ENCODE peak calls at places on chromosome 17, in five cellular contexts. A is stomach; Y is hepatic stellate cell; R is activated CD4-positive, CD25-positive, alpha-beta regulatory T cell; P is fibroblast of the aortic adventitia. Z is an unnamed sample.
A peak's percentile ranks its signal among the peaks of the same experiment; 100 is the strongest.

GRCh38 chr17:32696426-32696825 is 180.5 kb downstream of the MYO1D start:
- DNase-seq in P (no peak), R (no peak), Y (no peak), A (no peak), Z (no peak)

GRCh38 chr17:36983618-36984017 is 34.9 kb downstream of the AATF start:
- DNase-seq in P (no peak), A (no peak), R (no peak), Y (no peak), Z (no peak)

GRCh38 chr17:7215136-7215638 is 4.4 kb downstream of the DLG4 start:
- DNase-seq in A (peak; percentile 91), P (no peak), Y (no peak), R (no peak), Z (no peak)

GRCh38 chr17:27807567-27808470 is 7.5 kb upstream of the NOS2 start:
- DNase-seq in Y (no peak), A (peak; percentile 49), R (no peak), P (no peak), Z (no peak)

GRCh38 chr17:64358261-64358788 is 32.3 kb downstream of the PECAM1 start:
- DNase-seq in A (no peak), R (no peak), Y (no peak), P (no peak), Z (no peak)

GRCh38 chr17:80262775-80263244 is 2.2 kb downstream of the RNF213 start:
- DNase-seq in A (no peak), R (no peak), Y (no peak), P (no peak), Z (no peak)

GRCh38 chr17:7894866-7895265 is 6.3 kb downstream of the CHD3 start:
- DNase-seq in R (no peak), A (no peak), P (no peak), Y (no peak), Z (no peak)

GRCh38 chr17:77526259-77526711 is 385.5 kb downstream of the SEC14L1 start:
- DNase-seq in R (no peak), A (no peak), P (no peak), Y (no peak), Z (no peak)

GRCh38 chr17:29042679-29043538 is at the start of gene PIPOX:
- DNase-seq in A (no peak), P (no peak), Y (peak; percentile 20), R (no peak), Z (peak; percentile 67)

GRCh38 chr17:36182176-36183000 is 6.0 kb upstream of the TBC1D3B start:
- DNase-seq in A (no peak), Y (no peak), P (no peak), R (no peak), Z (no peak)

GRCh38 chr17:81033535-81034167 is 1.3 kb upstream of the BAIAP2 start:
- DNase-seq in R (no peak), Y (no peak), A (no peak), P (no peak), Z (no peak)

GRCh38 chr17:57915980-57916757 is 39.0 kb downstream of the CUEDC1 start:
- DNase-seq in A (no peak), P (no peak), Y (no peak), R (no peak), Z (no peak)

GRCh38 chr17:56597495-56597990 is 4.0 kb downstream of the NOG start:
- DNase-seq in Y (no peak), A (no peak), P (no peak), R (no peak), Z (no peak)

GRCh38 chr17:61996916-61997605 is 68.0 kb downstream of the MED13 start:
- DNase-seq in R (no peak), A (no peak), P (peak; percentile 7), Y (no peak), Z (no peak)

GRCh38 chr17:17151055-17151454 is 55.1 kb downstream of the PLD6 start:
- DNase-seq in Y (peak; percentile 72), R (no peak), A (no peak), P (peak; percentile 78), Z (no peak)

GRCh38 chr17:17751996-17752821 is 71.0 kb downstream of the RAI1 start:
- DNase-seq in R (peak; percentile 97), A (peak; percentile 98), P (peak; percentile 88), Y (peak; percentile 99), Z (peak; percentile 92)

GRCh38 chr17:2266045-2266864 is 37.3 kb downstream of the SMG6 start:
- DNase-seq in P (no peak), Y (no peak), A (peak; percentile 36), R (peak; percentile 40), Z (no peak)

GRCh38 chr17:8856869-8857575 is 10.5 kb downstream of the PIK3R6 start:
- DNase-seq in P (peak; percentile 4), R (no peak), A (no peak), Y (no peak), Z (no peak)

GRCh38 chr17:63961355-63962207 is 11.1 kb downstream of the SCN4A start:
- DNase-seq in R (no peak), P (peak; percentile 63), Y (peak; percentile 62), A (peak; percentile 44), Z (no peak)

GRCh38 chr17:75125984-75126383 is 5.6 kb downstream of the NT5C start:
- DNase-seq in Y (no peak), A (no peak), R (no peak), P (no peak), Z (no peak)

GRCh38 chr17:41065829-41066624 is at the start of gene KRTAP2-4:
- DNase-seq in R (no peak), P (peak; percentile 87), A (no peak), Y (peak; percentile 78), Z (no peak)

GRCh38 chr17:20053343-20053964 is 44.3 kb downstream of the SPECC1 start:
- DNase-seq in Y (no peak), A (no peak), R (no peak), P (peak; percentile 7), Z (no peak)

GRCh38 chr17:37360632-37361031 is 15.2 kb upstream of the C17orf78 start:
- DNase-seq in R (no peak), P (peak; percentile 10), A (no peak), Y (no peak), Z (no peak)

GRCh38 chr17:65530158-65530984 is 31.1 kb downstream of the AXIN2 start:
- DNase-seq in A (no peak), P (no peak), Y (no peak), R (no peak), Z (no peak)

GRCh38 chr17:79000396-79001189 is 9.0 kb downstream of the CANT1 start:
- DNase-seq in R (no peak), P (no peak), Y (no peak), A (no peak), Z (no peak)

GRCh38 chr17:29070795-29071194 is 27.9 kb downstream of the PIPOX start:
- DNase-seq in Y (no peak), P (no peak), R (no peak), A (no peak), Z (no peak)

GRCh38 chr17:50949128-50950001 is 83.2 kb upstream of the TOB1 start:
- DNase-seq in Y (no peak), P (no peak), R (no peak), A (no peak), Z (no peak)

GRCh38 chr17:82291582-82292250 is 18.2 kb upstream of the CSNK1D start:
- DNase-seq in A (no peak), R (no peak), P (no peak), Y (no peak), Z (no peak)

GRCh38 chr17:82882715-82883446 is 43.1 kb upstream of the ZNF750 start:
- DNase-seq in A (peak; percentile 90), P (no peak), R (peak; percentile 27), Y (no peak), Z (no peak)

GRCh38 chr17:57940217-57940616 is 15.0 kb downstream of the CUEDC1 start:
- DNase-seq in R (no peak), Y (no peak), P (no peak), A (no peak), Z (no peak)

GRCh38 chr17:6028294-6028693 is 41.9 kb upstream of the WSCD1 start:
- DNase-seq in Y (no peak), P (no peak), A (no peak), R (no peak), Z (no peak)

GRCh38 chr17:78576389-78577112 is 645 bp downstream of the DNAH17 start:
- DNase-seq in A (no peak), P (no peak), Y (no peak), R (no peak), Z (no peak)